ENCODE peak calls at places on chromosomes 2 and 18, in four cellular contexts. R, B, X and H are unnamed samples.

GRCh38 chr2:35495182-35495581 is 860.4 kb upstream of the CRIM1 start:
- DNase-seq in R (no peak), B (no peak), X (no peak), H (no peak)

GRCh38 chr2:1979101-1979500 is 234.8 kb upstream of the PXDN start:
- DNase-seq in B (no peak), X (no peak), R (no peak), H (no peak)

GRCh38 chr18:48974304-48975220 is 23.8 kb upstream of the SMAD7 start:
- DNase-seq in R (peak; percentile 47), B (no peak), X (no peak), H (no peak)

GRCh38 chr2:11416931-11417330 is 49.0 kb downstream of the E2F6 start:
- DNase-seq in X (no peak), R (no peak), B (no peak), H (no peak)

GRCh38 chr2:175742367-175742766 is 259.7 kb downstream of the LNPK start:
- DNase-seq in B (no peak), R (no peak), X (no peak), H (no peak)

GRCh38 chr18:34933880-34934689 is 107.1 kb upstream of the MAPRE2 start:
- DNase-seq in R (no peak), B (no peak), X (no peak), H (no peak)

GRCh38 chr2:60794271-60794863 is 38.3 kb downstream of the PAPOLG start:
- DNase-seq in B (peak; percentile 32), R (no peak), X (peak; percentile 16), H (peak; percentile 35)

GRCh38 chr18:23136326-23137092 is 1.2 kb downstream of the CABLES1 start:
- DNase-seq in B (no peak), X (no peak), R (peak; percentile 34), H (no peak)

GRCh38 chr2:45533771-45534170 is 77.3 kb downstream of the SRBD1 start:
- DNase-seq in R (no peak), B (no peak), X (no peak), H (no peak)

GRCh38 chr2:112033600-112033999 is 21.5 kb upstream of the TMEM87B start:
- DNase-seq in B (no peak), R (no peak), X (no peak), H (no peak)

GRCh38 chr2:86073225-86073624 is 32.5 kb downstream of the POLR1A start:
- DNase-seq in B (no peak), R (no peak), X (no peak), H (no peak)

GRCh38 chr2:86070868-86071267 is 34.8 kb downstream of the POLR1A start:
- DNase-seq in X (no peak), R (no peak), B (no peak), H (no peak)

GRCh38 chr2:86074256-86074655 is 31.4 kb downstream of the POLR1A start:
- DNase-seq in X (no peak), R (no peak), B (no peak), H (no peak)

GRCh38 chr2:86074811-86075210 is 30.9 kb downstream of the POLR1A start:
- DNase-seq in X (no peak), B (no peak), R (no peak), H (no peak)

DNA sequence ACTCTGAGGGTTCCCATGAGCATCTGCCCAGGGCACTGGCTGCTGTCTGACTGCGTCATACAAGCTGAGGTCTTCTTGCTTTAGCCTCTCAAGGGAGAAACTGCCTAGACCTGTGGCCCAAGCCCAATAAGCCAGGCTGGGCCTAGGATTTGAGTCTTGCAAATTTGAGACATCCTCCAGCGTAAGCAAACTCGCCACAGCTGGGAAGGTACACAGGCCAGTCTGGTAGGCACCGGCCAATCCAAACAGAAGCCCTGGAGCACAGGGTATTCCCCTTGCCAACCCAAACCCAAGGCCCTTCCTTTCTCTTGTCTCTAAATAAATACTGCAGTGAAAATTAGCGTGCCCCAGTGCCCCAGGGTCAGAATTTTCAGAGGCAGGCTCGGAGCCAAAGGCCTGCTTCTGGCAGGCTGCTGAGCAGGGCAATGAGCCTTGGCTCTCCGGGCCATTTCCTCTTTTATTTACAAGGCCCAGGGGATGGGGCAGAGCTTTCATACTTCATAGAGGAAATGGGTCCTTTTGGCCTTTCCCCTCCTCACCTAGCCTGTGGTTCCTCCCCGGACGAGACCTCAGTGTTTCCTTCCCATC is 33.3 kb downstream of the POLR1A start:
- DNase-seq in B (no peak), R (no peak), X (no peak), H (peak; percentile 55)
- TF ChIP-seq HMGXB4 in B (no peak), R (no peak), X (no peak), H (no peak)

DNA sequence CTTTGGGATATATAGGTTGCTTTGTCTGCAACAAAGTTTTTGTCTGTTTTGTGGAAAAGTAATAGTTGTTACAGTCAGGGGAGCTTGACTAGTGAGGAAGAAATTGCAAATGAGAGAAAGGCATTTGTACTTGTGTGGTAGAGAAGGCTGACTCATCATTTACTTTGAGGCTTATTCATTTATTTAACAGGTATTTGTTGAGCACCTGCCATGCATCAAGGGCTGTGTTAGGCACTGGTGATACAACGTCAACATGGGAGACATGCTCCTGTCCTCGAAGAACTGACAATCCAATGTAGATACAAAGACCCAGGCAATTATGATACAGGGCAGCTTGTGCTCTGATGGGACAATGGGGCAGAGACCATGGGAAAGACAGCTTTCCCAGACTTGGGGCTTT is 79.5 kb downstream of the UPP2 start:
- DNase-seq in X (peak; percentile 59), R (no peak), B (no peak), H (no peak)
- TF ChIP-seq HMGXB4 in X (no peak), R (no peak), B (no peak), H (no peak)

GRCh38 chr2:237527241-237527640 is 39.1 kb upstream of the PRLH start:
- DNase-seq in R (no peak), X (no peak), B (no peak), H (no peak)

GRCh38 chr2:237527766-237528165 is 38.6 kb upstream of the PRLH start:
- DNase-seq in X (no peak), R (no peak), B (no peak), H (no peak)

GRCh38 chr2:237530472-237531433 is 35.6 kb upstream of the PRLH start:
- DNase-seq in R (no peak), B (no peak), X (no peak), H (no peak)

GRCh38 chr2:237532225-237532624 is 34.1 kb upstream of the PRLH start:
- DNase-seq in R (no peak), B (no peak), X (no peak), H (no peak)

DNA sequence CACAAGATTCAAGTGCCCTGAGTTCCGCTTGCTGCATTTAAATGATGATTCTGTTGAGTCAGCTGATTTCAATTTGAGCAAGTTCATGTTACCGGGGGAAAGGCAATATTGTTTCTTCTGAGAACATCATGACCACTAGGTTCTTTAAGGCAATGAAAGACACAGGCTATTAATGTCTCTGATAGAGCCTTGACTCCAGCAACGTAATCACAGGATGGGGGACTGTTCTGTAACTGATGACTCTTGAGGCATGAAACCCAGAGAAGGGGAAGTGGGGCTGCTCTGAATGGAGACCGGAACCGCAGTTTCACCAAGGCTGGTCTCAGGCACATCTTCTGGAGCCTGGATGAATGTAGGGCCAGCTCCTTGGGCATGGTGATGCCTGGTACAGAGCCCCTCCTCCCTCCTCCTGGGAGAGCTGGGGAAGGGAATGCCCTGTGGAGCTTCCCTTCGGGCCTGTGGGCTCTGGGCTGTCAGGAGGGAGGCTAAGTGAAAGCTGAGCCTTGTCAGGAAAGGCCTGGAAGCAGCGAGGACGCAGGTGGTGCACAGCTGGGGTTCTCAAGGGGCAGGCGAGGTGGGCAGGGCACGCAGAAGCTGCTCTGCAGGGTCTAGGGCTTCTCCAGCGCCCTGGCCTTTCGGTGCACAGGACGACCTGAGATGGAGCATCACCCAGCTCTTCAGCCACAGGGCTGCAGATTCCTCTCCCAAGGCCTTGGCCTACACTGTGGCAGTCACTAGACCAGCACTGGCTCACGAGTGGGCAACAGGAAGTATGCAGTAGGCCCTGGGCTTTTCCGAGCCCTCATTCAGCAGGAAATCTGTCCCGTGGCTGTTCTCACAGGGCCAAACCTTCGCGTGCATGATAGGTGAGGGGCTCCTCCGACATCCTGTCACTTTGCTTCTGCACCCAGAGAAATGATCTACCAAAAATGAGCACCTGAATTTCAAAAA is 36.6 kb upstream of the PRLH start:
- DNase-seq in X (no peak), B (no peak), R (no peak), H (no peak)
- TF ChIP-seq HMGXB4 in X (no peak), B (no peak), R (no peak), H (no peak)

DNA sequence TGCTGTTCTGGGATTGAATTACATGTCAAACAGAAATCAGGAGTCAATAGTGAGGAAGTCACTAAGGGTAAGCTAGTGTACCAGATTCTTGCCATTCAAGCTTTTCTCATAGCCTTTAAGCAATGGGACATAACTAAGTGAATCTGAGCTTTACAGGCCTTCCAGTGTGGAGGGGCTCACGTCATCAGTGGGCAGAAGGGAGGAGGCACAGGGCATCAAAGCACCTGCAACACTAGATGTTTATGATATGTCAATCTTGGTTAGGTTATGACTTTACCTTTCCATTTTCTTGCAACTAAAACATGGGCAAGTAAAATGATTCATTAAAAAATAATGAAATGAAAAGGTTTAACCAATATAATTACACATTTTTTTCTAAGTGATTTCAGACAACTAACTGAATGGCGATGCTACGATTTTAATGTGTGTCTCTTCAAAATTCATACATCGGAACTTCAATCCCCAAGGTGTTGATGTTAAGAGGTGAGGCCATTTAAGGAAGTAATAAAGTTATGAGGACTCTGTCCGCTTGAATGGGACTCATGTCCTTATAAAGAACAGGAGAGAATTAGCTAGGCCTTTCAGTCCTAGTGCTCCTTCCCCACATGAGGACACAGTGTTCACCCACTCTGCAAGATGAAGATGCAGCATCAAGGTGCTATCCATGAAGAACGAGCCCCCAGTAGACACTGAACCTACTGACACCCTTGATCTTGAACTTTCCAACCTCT is 1169.2 kb upstream of the NXPH2 start:
- DNase-seq in B (no peak), X (no peak), R (no peak), H (no peak)
- TF ChIP-seq HMGXB4 in B (no peak), X (no peak), R (no peak), H (no peak)

DNA sequence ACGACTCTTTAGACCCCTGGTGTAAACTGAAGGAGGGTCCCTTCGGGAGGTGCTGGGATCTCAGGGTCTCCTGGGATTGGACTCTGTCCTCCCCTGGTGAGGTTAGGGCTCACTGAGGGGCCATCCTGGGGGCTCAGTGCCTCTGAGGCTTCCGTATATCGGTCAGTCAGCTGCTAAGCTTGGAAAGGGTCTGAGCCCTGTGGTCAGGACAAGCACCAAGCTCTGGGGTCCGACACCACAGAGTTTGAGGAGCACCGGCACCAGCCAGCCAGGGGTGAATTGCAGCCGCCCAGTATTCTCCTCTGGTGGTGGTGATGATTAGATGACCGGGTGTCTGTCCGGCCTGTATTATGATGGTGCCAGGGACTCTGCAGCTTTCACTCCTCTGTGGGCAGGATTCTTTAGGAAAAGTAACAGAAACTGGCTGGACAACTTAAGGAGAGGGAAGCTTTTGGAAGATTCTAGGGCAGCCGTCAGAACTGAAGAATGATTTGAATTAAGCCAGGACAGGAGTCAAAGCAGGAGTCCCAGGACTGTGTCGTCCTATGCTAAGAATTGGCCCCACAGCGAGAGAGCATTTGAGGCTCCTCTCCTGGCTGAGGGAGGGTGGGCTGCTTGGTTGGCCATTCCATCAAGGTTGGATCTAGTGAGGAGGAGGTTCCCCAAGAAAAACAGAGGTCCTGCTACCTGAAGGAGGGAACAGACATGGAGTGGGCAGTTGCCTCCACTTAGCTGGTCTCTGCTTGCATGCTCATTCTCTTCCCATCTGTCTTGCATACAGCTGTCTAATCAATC is 158.6 kb upstream of the HS6ST1 start:
- DNase-seq in B (no peak), R (no peak), X (no peak), H (no peak)
- TF ChIP-seq HMGXB4 in B (no peak), R (no peak), X (no peak), H (no peak)

GRCh38 chr2:218327451-218327850 is 29.2 kb upstream of the CATIP start:
- DNase-seq in X (no peak), R (no peak), B (no peak), H (no peak)
- TF ChIP-seq HMGXB4 in X (no peak), R (no peak), B (no peak), H (no peak)

GRCh38 chr2:118112771-118113334 is 24.6 kb downstream of the INSIG2 start:
- DNase-seq in X (peak; percentile 52), B (no peak), R (no peak), H (peak; percentile 15)
- TF ChIP-seq HMGXB4 in X (peak; percentile 15), B (no peak), R (no peak), H (no peak)

GRCh38 chr2:144516417-144516980 is 3.4 kb downstream of the ZEB2 start:
- DNase-seq in X (no peak), R (no peak), B (peak; percentile 44), H (peak; percentile 31)
- TF ChIP-seq HMGXB4 in X (no peak), R (no peak), B (no peak), H (no peak)